ENCODE peak calls at places on chromosomes 11 and 22, in four cellular contexts. One of them, this sample, is unnamed.
A peak's percentile ranks its signal among the peaks of the same experiment; 100 is the strongest.

GRCh38 chr11:3971756-3972404 is 116.4 kb downstream of the STIM1 start:
- DNase-seq in uterus: no peak
- DNase-seq in tibial nerve: no peak
- DNase-seq in cardiac muscle cell: peak; percentile 41
- DNase-seq in this sample: no peak

GRCh38 chr22:24437820-24438328 is 10.5 kb downstream of the ADORA2A start:
- DNase-seq in uterus: no peak
- DNase-seq in tibial nerve: no peak
- DNase-seq in cardiac muscle cell: no peak
- DNase-seq in this sample: no peak

GRCh38 chr22:45337536-45337935 is 27.8 kb downstream of the FAM118A start:
- DNase-seq in uterus: no peak
- DNase-seq in tibial nerve: no peak
- DNase-seq in cardiac muscle cell: no peak
- DNase-seq in this sample: no peak

GRCh38 chr11:763549-764321 is 13.6 kb downstream of the GATD1 start:
- DNase-seq in uterus: no peak
- DNase-seq in tibial nerve: no peak
- DNase-seq in cardiac muscle cell: no peak
- DNase-seq in this sample: no peak

GRCh38 chr11:96054870-96055705 is 131.2 kb upstream of the MTMR2 start:
- DNase-seq in uterus: no peak
- DNase-seq in tibial nerve: no peak
- DNase-seq in cardiac muscle cell: peak; percentile 70
- DNase-seq in this sample: no peak

GRCh38 chr11:118633979-118634378 is 26.6 kb downstream of the PHLDB1 start:
- DNase-seq in uterus: no peak
- DNase-seq in tibial nerve: no peak
- DNase-seq in cardiac muscle cell: no peak
- DNase-seq in this sample: no peak

GRCh38 chr11:14132312-14132711 is 169.8 kb downstream of the SPON1 start:
- DNase-seq in uterus: no peak
- DNase-seq in tibial nerve: no peak
- DNase-seq in cardiac muscle cell: no peak
- DNase-seq in this sample: no peak

GRCh38 chr11:11987503-11988022 is 20.9 kb downstream of the DKK3 start:
- DNase-seq in uterus: no peak
- DNase-seq in tibial nerve: no peak
- DNase-seq in cardiac muscle cell: peak; percentile 50
- DNase-seq in this sample: no peak

GRCh38 chr11:46438211-46438610 is 46.6 kb upstream of the CHRM4 start:
- DNase-seq in uterus: no peak
- DNase-seq in tibial nerve: no peak
- DNase-seq in cardiac muscle cell: no peak
- DNase-seq in this sample: no peak

GRCh38 chr22:23071163-23072034 is 1.1 kb downstream of the GNAZ start:
- DNase-seq in uterus: peak; percentile 19
- DNase-seq in tibial nerve: no peak
- DNase-seq in cardiac muscle cell: no peak
- DNase-seq in this sample: no peak

GRCh38 chr22:19621372-19622060 is 92.8 kb upstream of the SEPTIN5 start:
- DNase-seq in uterus: peak; percentile 30
- DNase-seq in tibial nerve: no peak
- DNase-seq in cardiac muscle cell: peak; percentile 23
- DNase-seq in this sample: no peak

GRCh38 chr11:65398362-65398910 is 12.0 kb downstream of the FRMD8 start:
- DNase-seq in uterus: no peak
- DNase-seq in tibial nerve: no peak
- DNase-seq in cardiac muscle cell: no peak
- DNase-seq in this sample: no peak

GRCh38 chr22:50523806-50524663 is 1.4 kb downstream of the SCO2 start:
- DNase-seq in uterus: no peak
- DNase-seq in tibial nerve: no peak
- DNase-seq in cardiac muscle cell: no peak
- DNase-seq in this sample: no peak

GRCh38 chr11:47051217-47051616 is 114.7 kb downstream of the CSTPP1 start:
- DNase-seq in uterus: no peak
- DNase-seq in tibial nerve: peak; percentile 11
- DNase-seq in cardiac muscle cell: peak; percentile 80
- DNase-seq in this sample: no peak

GRCh38 chr11:118338637-118339061 is 3.9 kb downstream of the CD3D start:
- DNase-seq in uterus: no peak
- DNase-seq in tibial nerve: no peak
- DNase-seq in cardiac muscle cell: peak; percentile 33
- DNase-seq in this sample: no peak

GRCh38 chr22:46111645-46112306 is 38.5 kb upstream of the PPARA start:
- DNase-seq in uterus: peak; percentile 55
- DNase-seq in tibial nerve: no peak
- DNase-seq in cardiac muscle cell: no peak
- DNase-seq in this sample: peak; percentile 56

GRCh38 chr11:77173494-77173893 is 45.4 kb downstream of the MYO7A start:
- DNase-seq in uterus: no peak
- DNase-seq in tibial nerve: no peak
- DNase-seq in cardiac muscle cell: no peak
- DNase-seq in this sample: no peak

GRCh38 chr11:77617892-77618291 is 19.7 kb downstream of the CLNS1A start:
- DNase-seq in uterus: no peak
- DNase-seq in tibial nerve: no peak
- DNase-seq in cardiac muscle cell: no peak
- DNase-seq in this sample: no peak

GRCh38 chr22:39496131-39496838 is 5.8 kb upstream of the MIEF1 start:
- DNase-seq in uterus: peak; percentile 54
- DNase-seq in tibial nerve: peak; percentile 44
- DNase-seq in cardiac muscle cell: peak; percentile 78
- DNase-seq in this sample: peak; percentile 76

GRCh38 chr11:72760543-72761400 is 8.6 kb upstream of the ARAP1 start:
- DNase-seq in uterus: no peak
- DNase-seq in tibial nerve: no peak
- DNase-seq in cardiac muscle cell: peak; percentile 35
- DNase-seq in this sample: no peak

GRCh38 chr11:71184421-71185210 is 67.8 kb downstream of the SHANK2 start:
- DNase-seq in uterus: no peak
- DNase-seq in tibial nerve: no peak
- DNase-seq in cardiac muscle cell: no peak
- DNase-seq in this sample: no peak

GRCh38 chr11:50423208-50423607 is 390.5 kb downstream of the OR4C45 start:
- DNase-seq in uterus: no peak
- DNase-seq in tibial nerve: no peak
- DNase-seq in cardiac muscle cell: no peak
- DNase-seq in this sample: no peak

GRCh38 chr11:34263462-34264186 is 94.2 kb downstream of the ABTB2 start:
- DNase-seq in uterus: peak; percentile 82
- DNase-seq in tibial nerve: no peak
- DNase-seq in cardiac muscle cell: peak; percentile 75
- DNase-seq in this sample: no peak

GRCh38 chr11:77457340-77457739 is 16.6 kb downstream of the PAK1 start:
- DNase-seq in uterus: no peak
- DNase-seq in tibial nerve: no peak
- DNase-seq in cardiac muscle cell: no peak
- DNase-seq in this sample: no peak

GRCh38 chr22:29723766-29724165 is 4.0 kb downstream of the CABP7 start:
- DNase-seq in uterus: no peak
- DNase-seq in tibial nerve: no peak
- DNase-seq in cardiac muscle cell: no peak
- DNase-seq in this sample: no peak
- TF ChIP-seq CTCF in uterus: no peak
- TF ChIP-seq CTCF in tibial nerve: no peak
- TF ChIP-seq CTCF in cardiac muscle cell: peak; percentile 2
- TF ChIP-seq CTCF in this sample: no peak

DNA sequence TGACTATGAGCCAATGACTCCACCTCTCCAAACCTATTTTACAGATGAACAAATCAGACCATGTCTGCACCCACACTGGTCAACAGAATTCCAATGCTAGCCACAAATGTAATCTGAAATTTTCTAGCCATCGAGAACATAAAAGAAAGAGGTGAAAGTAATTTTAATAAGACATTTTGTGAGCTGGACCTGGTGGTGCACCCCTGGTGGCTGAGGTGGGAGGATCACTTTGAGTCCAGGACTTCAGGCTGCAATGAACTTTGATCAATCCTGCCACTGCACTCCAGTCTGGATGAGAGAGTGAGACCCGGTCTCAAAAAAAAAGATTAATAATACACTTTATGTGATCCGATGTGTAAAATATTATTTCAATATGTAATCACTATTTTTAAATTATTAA is 9.4 kb upstream of the RNF185 start:
- DNase-seq in uterus: no peak
- DNase-seq in tibial nerve: no peak
- DNase-seq in cardiac muscle cell: no peak
- DNase-seq in this sample: no peak
- TF ChIP-seq CTCF in uterus: no peak
- TF ChIP-seq CTCF in tibial nerve: no peak
- TF ChIP-seq CTCF in cardiac muscle cell: peak; percentile 41
- TF ChIP-seq CTCF in this sample: peak; percentile 36

DNA sequence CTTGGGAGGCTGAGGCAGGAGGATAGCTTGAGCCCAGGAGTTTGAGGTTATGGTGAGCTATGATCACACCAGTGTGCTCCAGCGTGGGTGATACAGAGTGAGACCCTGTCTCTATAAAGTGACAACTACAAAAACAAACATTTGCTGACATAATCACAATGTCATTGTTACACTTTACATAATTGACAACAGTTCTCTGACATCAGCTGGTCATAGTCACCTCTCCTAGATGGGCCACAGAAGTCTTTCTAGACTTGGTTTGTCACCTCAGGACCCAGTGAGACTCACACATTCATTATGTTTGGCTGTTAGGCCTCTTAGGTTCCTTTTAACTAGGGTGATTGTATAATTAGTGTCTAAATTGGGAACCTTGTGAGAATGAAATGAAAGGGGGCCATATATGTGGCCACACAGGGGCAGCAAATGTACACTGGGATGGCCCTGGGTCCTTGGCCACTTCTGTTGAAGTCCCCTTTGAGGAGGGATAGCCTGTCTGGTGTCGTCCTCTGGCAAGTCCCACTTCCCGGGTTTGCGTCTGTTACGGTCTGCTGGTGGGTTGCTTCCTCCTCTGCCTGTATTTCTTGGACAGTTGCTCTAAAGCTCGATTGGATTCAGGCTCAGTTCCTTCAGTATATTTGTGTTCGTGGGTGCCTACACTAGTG is 5.8 kb upstream of the PPIL2 start:
- DNase-seq in uterus: no peak
- DNase-seq in tibial nerve: no peak
- DNase-seq in cardiac muscle cell: no peak
- DNase-seq in this sample: no peak
- TF ChIP-seq CTCF in uterus: no peak
- TF ChIP-seq CTCF in tibial nerve: no peak
- TF ChIP-seq CTCF in cardiac muscle cell: no peak
- TF ChIP-seq CTCF in this sample: no peak

DNA sequence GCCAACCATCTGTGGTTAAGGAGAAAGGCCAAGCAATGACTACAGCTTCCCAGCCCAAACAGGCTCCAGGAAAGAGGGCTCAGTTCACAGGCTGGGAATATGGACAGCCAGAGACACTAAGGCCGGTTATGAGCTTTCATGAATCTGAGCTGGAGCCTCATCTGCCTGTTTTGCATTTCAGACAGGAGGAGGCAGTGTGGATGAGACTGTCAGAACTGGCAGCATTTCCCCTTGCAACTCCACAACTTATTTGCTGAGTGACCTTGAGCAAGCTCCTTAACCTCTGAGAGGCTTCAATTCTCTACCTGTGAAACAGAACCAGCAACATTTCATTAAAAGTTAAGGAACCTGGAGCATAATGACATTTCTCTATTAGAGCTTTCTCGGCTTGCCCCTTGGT is 264.0 kb downstream of the ETS1 start:
- DNase-seq in uterus: no peak
- DNase-seq in tibial nerve: no peak
- DNase-seq in cardiac muscle cell: peak; percentile 53
- DNase-seq in this sample: no peak
- TF ChIP-seq CTCF in uterus: no peak
- TF ChIP-seq CTCF in tibial nerve: no peak
- TF ChIP-seq CTCF in cardiac muscle cell: peak; percentile 45
- TF ChIP-seq CTCF in this sample: no peak

DNA sequence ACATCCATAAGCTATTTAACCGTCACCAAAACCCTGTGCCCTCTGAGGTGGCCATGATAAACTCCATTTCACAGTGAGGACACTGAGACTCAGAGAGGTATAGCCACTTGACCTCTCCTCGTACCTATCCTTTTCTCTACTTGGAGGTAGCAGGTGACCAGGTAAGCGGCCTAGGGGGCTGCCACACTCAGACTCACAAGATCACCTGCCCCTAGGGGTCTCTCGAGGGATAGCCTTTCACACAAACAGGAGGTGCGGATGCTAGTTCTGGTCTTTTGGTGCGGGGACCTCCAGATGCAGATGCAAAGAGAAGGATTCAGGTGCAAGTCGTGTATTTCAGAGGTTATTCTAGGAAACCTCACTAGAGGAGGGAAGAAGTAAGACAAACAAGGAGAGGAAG is 14.6 kb downstream of the MS4A18 start:
- DNase-seq in uterus: no peak
- DNase-seq in tibial nerve: no peak
- DNase-seq in cardiac muscle cell: no peak
- DNase-seq in this sample: no peak
- TF ChIP-seq CTCF in uterus: no peak
- TF ChIP-seq CTCF in tibial nerve: no peak
- TF ChIP-seq CTCF in cardiac muscle cell: no peak
- TF ChIP-seq CTCF in this sample: no peak

DNA sequence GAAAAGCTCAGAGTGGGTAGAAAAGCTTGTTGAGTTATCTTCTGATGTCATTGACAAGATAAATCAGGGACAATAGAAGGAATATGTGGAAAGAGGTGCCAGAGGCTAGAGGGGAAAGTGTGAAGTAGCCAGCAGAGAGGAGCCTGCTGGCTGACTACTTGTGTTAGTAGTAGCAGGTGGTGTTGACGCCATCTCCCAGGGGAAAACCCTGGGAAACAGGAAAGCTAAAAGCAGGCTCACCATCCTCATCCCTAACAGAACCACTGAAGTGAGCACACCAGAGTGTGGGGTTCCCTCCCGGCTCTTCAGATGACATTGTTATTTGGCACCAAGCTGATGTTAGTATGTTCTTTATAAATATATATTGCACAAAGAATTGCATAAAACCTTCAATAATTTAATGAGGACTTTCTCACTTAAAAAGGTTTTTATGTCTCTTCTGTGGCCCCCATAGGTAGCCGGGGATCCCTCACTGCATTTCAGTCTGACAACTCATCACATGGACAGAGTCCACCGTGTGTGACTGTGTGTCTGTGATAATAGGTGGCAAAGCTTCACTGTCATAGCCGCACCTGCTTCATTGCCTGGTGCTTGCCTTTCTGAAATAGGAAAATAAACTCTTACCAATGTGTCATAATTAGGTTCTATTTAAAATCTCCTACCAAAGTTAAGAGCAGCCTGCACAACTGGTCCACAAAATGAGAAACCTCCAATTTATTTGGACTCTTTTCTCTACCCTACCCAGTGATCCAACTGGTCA is 63.2 kb upstream of the TOP3B start:
- DNase-seq in uterus: no peak
- DNase-seq in tibial nerve: no peak
- DNase-seq in cardiac muscle cell: no peak
- DNase-seq in this sample: no peak
- TF ChIP-seq CTCF in uterus: no peak
- TF ChIP-seq CTCF in tibial nerve: no peak
- TF ChIP-seq CTCF in cardiac muscle cell: no peak
- TF ChIP-seq CTCF in this sample: no peak

This sample was measured in nephron progenitor cell.